ENCODE peak calls at places on chromosomes 16 and 17, in nine cellular contexts. L, J, G, N, Y, V, X, F and B are unnamed samples.

GRCh38 chr17:79148584-79148983 is 74.0 kb downstream of the ENGASE start:
- DNase-seq in L (no peak), J (no peak), G (no peak), N (no peak), Y (no peak), V (no peak), X (no peak), F (no peak), B (no peak)

GRCh38 chr16:84898447-84898846 is 78.7 kb downstream of the CRISPLD2 start:
- DNase-seq in L (no peak), J (no peak), G (no peak), N (no peak), Y (no peak), V (no peak), X (no peak), F (no peak), B (no peak)

GRCh38 chr17:5049314-5049819 is 14.1 kb upstream of the SLC52A1 start:
- DNase-seq in L (no peak), J (no peak), G (no peak), N (no peak), Y (no peak), V (no peak), X (no peak), F (no peak), B (no peak)

GRCh38 chr17:73874008-73874407 is 229.8 kb upstream of the SDK2 start:
- DNase-seq in L (no peak), J (no peak), G (no peak), N (no peak), Y (no peak), V (no peak), X (no peak), F (no peak), B (no peak)

GRCh38 chr16:3458278-3458851 is 14.9 kb downstream of the NAA60 start:
- DNase-seq in L (peak), J (peak), G (no peak), N (no peak), Y (no peak), V (no peak), X (no peak), F (peak), B (no peak)

GRCh38 chr16:50304467-50305440 is 38.4 kb downstream of the ADCY7 start:
- DNase-seq in L (peak), J (no peak), G (peak), N (no peak), Y (no peak), V (no peak), X (no peak), F (no peak), B (no peak)

GRCh38 chr16:82298472-82298871 is 128.4 kb upstream of the MPHOSPH6 start:
- DNase-seq in L (no peak), J (no peak), G (no peak), N (no peak), Y (no peak), V (no peak), X (no peak), F (no peak), B (no peak)

GRCh38 chr17:37124825-37125181 is 176.0 kb downstream of the AATF start:
- DNase-seq in L (no peak), J (no peak), G (no peak), N (no peak), Y (no peak), V (no peak), X (no peak), F (no peak), B (no peak)

GRCh38 chr16:57485091-57485915 is 990 bp downstream of the DOK4 start:
- DNase-seq in L (peak), J (no peak), G (no peak), N (no peak), Y (no peak), V (no peak), X (no peak), F (no peak), B (no peak)

GRCh38 chr16:49492090-49492801 is 118.6 kb downstream of the C16orf78 start:
- DNase-seq in L (peak), J (peak), G (no peak), N (no peak), Y (no peak), V (peak), X (peak), F (no peak), B (no peak)

GRCh38 chr16:86061318-86061695 is 162.3 kb downstream of the IRF8 start:
- DNase-seq in L (no peak), J (no peak), G (no peak), N (no peak), Y (no peak), V (no peak), X (no peak), F (no peak), B (no peak)

GRCh38 chr16:89495121-89495520 is 4.8 kb upstream of the ANKRD11 start:
- DNase-seq in L (no peak), J (peak), G (no peak), N (no peak), Y (no peak), V (no peak), X (no peak), F (no peak), B (no peak)